ENCODE peak calls at places on chromosomes 4 and X, in seven cellular contexts. X is NCI-H446; R is AG08396; Q is activated naive CD4-positive, alpha-beta T cell treated with anti-CD3 and anti-CD28 coated beads, Interleukin-2, amount 10 ng/mL, durations not matched to agents 7 days and 5 days; P is AG09319; K is posterior cingulate gyrus; W is caudate nucleus. J is an unnamed sample.
A peak's percentile ranks its signal among the peaks of the same experiment; 100 is the strongest.

GRCh38 chrX:42530027-42530426 is 247.9 kb downstream of the PPP1R2C start:
- DNase-seq in X (no peak), R (no peak), Q (no peak), P (peak; percentile 19), K (no peak), W (no peak), J (peak; percentile 66)

GRCh38 chrX:68930576-68931317 is 101.9 kb downstream of the EFNB1 start:
- DNase-seq in X (no peak), R (no peak), Q (no peak), P (no peak), K (no peak), W (no peak), J (no peak)

GRCh38 chr4:3372933-3373465 is 68.8 kb upstream of the HGFAC start:
- DNase-seq in X (no peak), R (peak; percentile 3), Q (peak; percentile 39), P (no peak), K (peak; percentile 47), W (no peak), J (no peak)

GRCh38 chr4:7904942-7905341 is 34.7 kb downstream of the AFAP1 start:
- DNase-seq in X (no peak), R (peak; percentile 44), Q (no peak), P (peak; percentile 87), K (no peak), W (peak; percentile 45), J (peak; percentile 96)

GRCh38 chr4:8400641-8401325 is 39.7 kb downstream of the ACOX3 start:
- DNase-seq in X (no peak), R (no peak), Q (no peak), P (peak; percentile 59), K (no peak), W (no peak), J (peak; percentile 84)

GRCh38 chr4:123599920-123600394 is 203.4 kb downstream of the SPRY1 start:
- DNase-seq in X (no peak), R (no peak), Q (peak; percentile 63), P (no peak), K (peak; percentile 53), W (peak; percentile 21), J (no peak)

GRCh38 chr4:25884040-25884788 is 21.4 kb upstream of the SEL1L3 start:
- DNase-seq in X (no peak), R (peak; percentile 34), Q (no peak), P (no peak), K (no peak), W (no peak), J (peak; percentile 54)

GRCh38 chr4:146202665-146203064 is 11.7 kb upstream of the REELD1 start:
- DNase-seq in X (no peak), R (no peak), Q (no peak), P (no peak), K (no peak), W (no peak), J (no peak)

GRCh38 chr4:10691651-10692050 is 7.1 kb upstream of the CLNK start:
- DNase-seq in X (no peak), R (no peak), Q (no peak), P (no peak), K (no peak), W (no peak), J (no peak)

GRCh38 chr4:102196221-102196620 is 149.1 kb downstream of the SLC39A8 start:
- DNase-seq in X (no peak), R (peak; percentile 11), Q (no peak), P (no peak), K (no peak), W (no peak), J (peak; percentile 48)

GRCh38 chrX:56763556-56764152 is 34.6 kb downstream of the NBDY start:
- DNase-seq in X (no peak), R (peak; percentile 65), Q (no peak), P (peak; percentile 73), K (peak; percentile 87), W (no peak), J (no peak)

GRCh38 chrX:72609313-72609712 is 36.7 kb upstream of the HDAC8 start:
- DNase-seq in X (no peak), R (no peak), Q (no peak), P (no peak), K (no peak), W (no peak), J (peak; percentile 11)

GRCh38 chr4:54499308-54500074 is 158.3 kb upstream of the KIT start:
- DNase-seq in X (no peak), R (no peak), Q (no peak), P (no peak), K (no peak), W (no peak), J (peak; percentile 20)

GRCh38 chr4:146510942-146511341 is 10.8 kb downstream of the SLC10A7 start:
- DNase-seq in X (no peak), R (no peak), Q (no peak), P (no peak), K (no peak), W (no peak), J (no peak)

GRCh38 chr4:99946346-99947189 is at the start of gene DNAJB14:
- DNase-seq in X (peak; percentile 12), R (peak; percentile 88), Q (peak; percentile 87), P (peak; percentile 44), K (peak; percentile 50), W (peak; percentile 54), J (peak; percentile 94)

GRCh38 chr4:174273960-174274359 is 9.5 kb downstream of the FBXO8 start:
- DNase-seq in X (no peak), R (no peak), Q (no peak), P (no peak), K (no peak), W (no peak), J (no peak)

GRCh38 chrX:150037041-150037440 is 98.8 kb upstream of the EOLA2 start:
- DNase-seq in X (no peak), R (no peak), Q (no peak), P (no peak), K (no peak), W (no peak), J (no peak)

GRCh38 chr4:23297327-23297726 is 592.5 kb downstream of the PPARGC1A start:
- DNase-seq in X (no peak), R (no peak), Q (no peak), P (no peak), K (no peak), W (no peak), J (no peak)

GRCh38 chrX:70485466-70485865 is 40.8 kb downstream of the DLG3 start:
- DNase-seq in X (no peak), R (no peak), Q (no peak), P (no peak), K (no peak), W (no peak), J (no peak)

GRCh38 chrX:97628807-97629596 is 745.3 kb downstream of the RPA4 start:
- DNase-seq in X (no peak), R (no peak), Q (no peak), P (no peak), K (no peak), W (no peak), J (no peak)

GRCh38 chrX:129717902-129718301 is 20.9 kb upstream of the XPNPEP2 start:
- DNase-seq in X (no peak), R (peak; percentile 67), Q (no peak), P (no peak), K (no peak), W (peak; percentile 0), J (peak; percentile 53)

J was measured in foreskin fibroblast.